ENCODE peak calls at places on chromosomes 1 and 21, in six cellular contexts. Y, F, J, H, L and A are unnamed samples.

GRCh38 chr1:177138347-177138746 is 26.2 kb downstream of the ASTN1 start:
- DNase-seq in L (no peak), F (no peak), Y (no peak), J (no peak), H (no peak), A (no peak)

GRCh38 chr1:1225913-1226312 is 5.9 kb downstream of the SDF4 start:
- DNase-seq in F (no peak), L (no peak), H (no peak), J (no peak), Y (no peak), A (no peak)

GRCh38 chr21:14533555-14534400 is 12.3 kb downstream of the SAMSN1 start:
- DNase-seq in J (peak), Y (no peak), F (peak), H (no peak), L (no peak), A (peak)

GRCh38 chr1:205448540-205449253 is 7.1 kb downstream of the BLACAT1 start:
- DNase-seq in Y (no peak), H (no peak), L (no peak), F (no peak), J (no peak), A (no peak)

GRCh38 chr1:200351826-200352549 is 57.8 kb downstream of the ZNF281 start:
- DNase-seq in F (peak), J (peak), Y (no peak), H (peak), L (peak), A (peak)

GRCh38 chr1:3022976-3023375 is 1.7 kb downstream of the ACTRT2 start:
- DNase-seq in J (no peak), Y (no peak), L (no peak), F (no peak), H (no peak), A (no peak)

GRCh38 chr1:238186887-238187574 is 296.3 kb upstream of the ZP4 start:
- DNase-seq in Y (no peak), F (no peak), H (no peak), J (no peak), L (no peak), A (no peak)

GRCh38 chr21:31136891-31137290 is 98.6 kb upstream of the KRTAP19-8 start:
- DNase-seq in L (peak), J (peak), F (peak), H (no peak), Y (peak), A (no peak)

GRCh38 chr1:7084232-7084894 is 299.1 kb downstream of the CAMTA1 start:
- DNase-seq in J (no peak), H (no peak), L (no peak), F (no peak), Y (no peak), A (no peak)

GRCh38 chr1:234408757-234409156 is 35.5 kb downstream of the COA6 start:
- DNase-seq in J (no peak), L (no peak), H (no peak), Y (no peak), F (no peak), A (no peak)

GRCh38 chr1:151135433-151136385 is 10.7 kb downstream of the SEMA6C start:
- DNase-seq in H (no peak), J (no peak), Y (no peak), F (no peak), L (no peak), A (no peak)
- TF ChIP-seq CTCF in H (peak), J (no peak), Y (no peak), F (no peak), L (no peak), A (no peak)

GRCh38 chr1:39006726-39007645 is 15.9 kb downstream of the AKIRIN1 start:
- DNase-seq in H (no peak), J (no peak), L (no peak), F (no peak), Y (no peak), A (no peak)
- TF ChIP-seq CTCF in H (peak), J (no peak), L (no peak), F (no peak), Y (no peak), A (no peak)

DNA sequence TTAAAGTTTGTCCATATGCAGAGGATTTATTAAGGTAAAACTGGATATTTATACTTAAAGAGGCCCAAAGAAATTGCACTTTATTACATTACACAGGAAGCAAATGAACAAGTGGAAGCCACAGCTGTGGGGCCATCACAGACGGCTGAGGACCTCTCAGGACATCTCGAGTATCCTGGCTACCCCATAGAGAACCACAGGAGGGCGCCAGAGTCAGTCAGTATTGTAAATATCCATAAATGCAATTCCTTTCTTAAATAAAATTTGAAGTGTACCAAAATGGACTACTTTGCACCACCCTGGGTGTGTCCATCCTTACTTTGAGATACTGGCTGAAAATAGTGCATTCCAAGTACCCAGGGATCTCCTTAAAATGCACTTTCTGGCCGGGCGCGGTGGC is 257.2 kb downstream of the MRPL39 start:
- DNase-seq in J (peak), L (no peak), F (peak), Y (peak), H (no peak), A (peak)
- TF ChIP-seq CTCF in J (peak), L (no peak), F (peak), Y (no peak), H (peak), A (peak)

GRCh38 chr1:73914994-73915393 is 283.0 kb downstream of the LRRIQ3 start:
- DNase-seq in J (no peak), F (no peak), L (no peak), Y (no peak), H (no peak), A (no peak)

GRCh38 chr1:73911849-73912248 is 286.1 kb downstream of the LRRIQ3 start:
- DNase-seq in Y (no peak), H (no peak), F (no peak), L (no peak), J (no peak), A (no peak)

GRCh38 chr1:73910466-73910865 is 287.5 kb downstream of the LRRIQ3 start:
- DNase-seq in F (no peak), Y (no peak), L (no peak), H (no peak), J (no peak), A (no peak)

GRCh38 chr1:73909043-73909567 is 288.9 kb downstream of the LRRIQ3 start:
- DNase-seq in Y (no peak), F (no peak), H (no peak), J (no peak), L (no peak), A (no peak)

DNA sequence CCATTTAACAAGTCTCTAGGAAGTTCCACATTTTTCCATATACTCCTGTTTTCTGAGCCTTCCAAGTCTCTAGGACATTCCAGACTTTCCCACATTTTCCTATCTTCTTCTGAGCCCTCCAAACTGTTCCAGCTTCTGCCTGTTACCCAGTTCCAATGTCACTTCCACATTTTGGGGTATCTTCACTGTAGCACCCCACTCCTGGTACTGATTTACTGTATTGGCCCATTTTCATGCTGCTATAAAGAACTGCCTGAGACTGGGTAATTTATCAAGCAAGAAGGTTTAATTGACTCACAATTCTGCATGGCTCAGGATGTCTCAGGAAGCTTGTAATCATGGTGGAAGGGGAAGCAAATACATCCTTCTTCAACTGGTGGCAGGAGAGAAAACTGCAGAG is 285.0 kb downstream of the LRRIQ3 start:
- DNase-seq in J (no peak), H (no peak), F (no peak), Y (no peak), L (no peak), A (no peak)
- TF ChIP-seq CTCF in J (no peak), H (no peak), F (no peak), Y (no peak), L (no peak), A (no peak)

GRCh38 chr1:52904590-52905375 is 16.8 kb downstream of the ECHDC2 start:
- DNase-seq in Y (peak), H (peak), J (peak), L (peak), F (peak), A (peak)
- TF ChIP-seq CTCF in Y (no peak), H (peak), J (peak), L (peak), F (peak), A (peak)

DNA sequence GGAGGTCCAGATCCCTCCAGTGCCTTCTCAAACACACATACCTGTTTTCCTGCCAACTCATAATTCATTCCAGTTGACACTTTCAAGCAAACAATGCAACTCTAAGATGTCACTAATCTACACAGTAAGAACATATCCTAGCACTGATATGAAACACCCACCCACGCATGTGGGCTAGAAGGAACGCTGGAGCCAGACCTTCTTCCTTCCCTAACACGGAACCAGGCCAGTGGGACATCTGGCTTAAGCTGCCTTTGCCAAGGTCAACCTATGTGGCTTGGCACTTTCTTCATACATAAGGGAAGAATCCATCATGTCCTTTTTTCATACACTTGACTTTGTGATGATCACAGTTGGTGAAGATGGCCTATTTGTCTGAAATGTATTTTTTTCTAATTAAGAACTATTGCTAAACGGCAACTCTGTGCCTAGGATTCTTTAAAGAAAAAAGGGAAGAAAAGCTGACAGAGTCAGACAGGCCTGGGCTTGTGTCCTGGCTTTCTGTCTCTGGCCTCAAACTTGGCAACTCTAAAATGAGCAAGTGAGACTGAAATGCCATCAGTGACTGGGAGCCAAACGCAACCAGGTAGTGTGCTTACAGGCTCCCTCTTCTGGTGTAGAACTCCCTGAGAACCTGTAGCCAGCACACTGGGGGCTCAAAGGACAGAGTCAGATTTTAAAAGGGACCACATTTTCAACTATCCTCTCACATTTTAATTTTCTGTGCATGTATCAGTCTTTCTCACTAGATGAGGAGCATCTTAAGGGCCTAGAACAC is 92.6 kb upstream of the BEND5 start:
- DNase-seq in J (no peak), L (no peak), F (peak), Y (no peak), H (no peak), A (no peak)
- TF ChIP-seq CTCF in J (no peak), L (no peak), F (no peak), Y (no peak), H (peak), A (no peak)

DNA sequence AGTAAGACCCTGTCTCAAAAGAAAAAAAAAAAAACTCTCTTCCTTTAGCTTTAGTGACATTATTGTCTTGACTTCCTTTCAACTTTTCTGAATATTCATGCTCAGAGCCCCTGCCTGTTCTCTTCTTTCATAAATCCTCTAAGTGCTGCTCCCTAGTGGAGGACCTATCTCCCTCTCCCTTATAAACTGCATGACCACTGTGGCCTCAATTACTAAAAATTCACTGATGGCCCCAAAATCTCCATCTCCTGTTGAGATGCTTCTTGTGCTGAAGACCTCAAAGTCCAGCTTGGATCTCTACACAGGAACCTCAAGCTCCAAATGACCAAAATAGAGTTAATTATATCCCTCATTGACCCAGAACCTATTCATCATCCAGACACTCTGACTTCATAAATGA is 7.8 kb downstream of the ITLN1 start:
- DNase-seq in Y (no peak), J (peak), L (no peak), F (no peak), H (peak), A (peak)
- TF ChIP-seq CTCF in Y (no peak), J (peak), L (no peak), F (no peak), H (peak), A (peak)

DNA sequence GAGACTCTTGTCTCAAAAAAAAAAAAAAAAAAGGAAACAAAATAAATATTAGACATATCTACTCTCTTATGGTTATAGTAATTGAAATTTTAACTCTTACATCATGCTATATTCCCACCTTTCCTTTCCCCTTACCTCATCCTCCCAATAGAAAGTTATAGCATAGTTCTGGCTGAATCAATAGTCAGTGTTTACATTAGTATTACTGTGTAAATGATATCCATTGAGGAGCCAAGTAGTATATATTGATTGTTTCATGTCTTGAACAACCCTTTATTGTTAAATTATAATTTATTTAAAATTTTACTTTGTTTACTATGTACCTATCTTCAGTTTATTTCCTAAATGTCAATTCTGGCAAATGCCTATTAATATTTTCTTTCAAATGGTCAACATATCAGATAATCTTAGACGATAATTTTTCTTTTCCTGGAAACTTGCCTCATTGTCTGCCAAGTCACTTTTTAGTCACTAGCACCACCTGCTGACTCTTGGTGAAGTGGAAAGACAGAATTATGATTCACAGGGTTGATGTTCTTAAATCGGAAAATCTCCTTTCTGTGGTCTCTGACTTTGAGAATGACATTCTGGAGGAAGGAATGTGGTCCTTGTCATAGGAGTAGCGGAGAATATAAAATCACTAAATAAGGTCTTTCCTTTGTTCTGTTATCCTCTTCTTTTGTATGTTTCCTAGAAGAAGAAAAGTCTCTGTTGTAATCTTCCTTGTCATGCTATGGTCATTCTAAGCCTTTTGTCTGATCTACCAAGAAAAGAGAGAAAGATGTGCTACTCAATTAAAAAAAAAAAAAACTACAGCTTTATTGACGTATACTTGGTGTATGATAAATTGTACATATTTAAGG is 8.6 kb downstream of the HJV start:
- DNase-seq in Y (peak), H (peak), F (peak), L (peak), J (peak), A (peak)
- TF ChIP-seq CTCF in Y (peak), H (peak), F (peak), L (peak), J (peak), A (peak)

GRCh38 chr1:117289316-117289715 is 77.9 kb upstream of the MAN1A2 start:
- DNase-seq in H (no peak), L (no peak), Y (no peak), J (no peak), F (no peak), A (no peak)

GRCh38 chr1:117286562-117286961 is 75.8 kb upstream of the VTCN1 start:
- DNase-seq in Y (no peak), F (no peak), H (no peak), L (no peak), J (no peak), A (no peak)

DNA sequence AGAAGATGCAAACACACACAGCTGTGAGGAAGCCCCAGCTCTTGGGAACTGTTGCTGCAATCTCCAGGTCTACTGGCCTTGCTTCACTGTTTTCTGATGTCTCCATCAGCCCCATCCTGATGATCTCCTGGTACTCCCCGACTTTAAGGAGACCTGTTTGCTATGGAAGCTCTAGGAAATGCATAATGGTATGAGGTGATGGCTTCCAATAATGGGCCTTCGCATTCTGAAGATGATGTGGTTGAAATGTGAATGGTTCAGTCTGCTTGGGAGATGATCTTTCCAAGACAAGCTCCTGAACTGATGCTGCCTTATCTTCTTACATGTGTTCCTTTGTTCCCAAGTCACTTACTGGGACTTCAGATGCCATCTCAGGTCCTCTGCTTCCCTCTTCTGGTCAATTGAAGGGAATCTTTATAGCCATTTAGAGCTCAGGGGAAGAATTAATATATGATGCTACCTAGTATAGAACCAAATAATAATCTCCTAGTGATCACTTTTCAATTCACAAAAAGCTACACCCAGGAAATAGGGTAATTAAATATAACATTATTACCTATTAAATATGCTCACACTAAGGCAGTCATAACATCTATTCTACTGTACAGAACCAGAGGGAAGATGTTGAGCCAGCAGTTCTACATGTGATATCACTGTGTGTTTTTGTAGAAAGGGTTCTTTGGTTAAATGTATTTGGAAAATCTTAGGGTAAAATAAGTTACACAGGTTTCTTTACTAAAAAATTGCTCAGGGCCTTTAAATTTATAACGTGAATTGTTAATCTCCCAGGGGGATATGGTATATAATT is 73.9 kb upstream of the VTCN1 start:
- DNase-seq in Y (no peak), F (peak), L (peak), H (peak), J (peak), A (no peak)
- TF ChIP-seq CTCF in Y (no peak), F (peak), L (peak), H (peak), J (no peak), A (peak)